ENCODE peak calls at places on chromosomes 6 and 20, in six cellular contexts. O is transverse colon, W is pancreas, R is A549, I is fibroblast of lung, F is heart right ventricle. Z is an unnamed sample.

GRCh38 chr20:57653910-57654309 is 33.7 kb upstream of the ZBP1 start:
- DNase-seq in F (peak; percentile 2), R (peak; percentile 6), I (no peak), W (no peak), O (no peak), Z (no peak)

GRCh38 chr6:28258877-28259777 is at the start of gene NKAPL:
- DNase-seq in W (peak; percentile 71), I (peak; percentile 83), R (no peak), O (peak; percentile 66), F (peak; percentile 86), Z (no peak)

GRCh38 chr20:25275813-25276532 is 28.1 kb downstream of the PYGB start:
- DNase-seq in O (no peak), I (no peak), F (peak; percentile 2), W (peak; percentile 21), R (no peak), Z (no peak)

GRCh38 chr20:21508230-21509078 is 5.4 kb downstream of the NKX2-2 start:
- DNase-seq in F (no peak), O (no peak), R (no peak), W (no peak), I (no peak), Z (peak; percentile 79)

GRCh38 chr6:39209360-39209811 is 19.9 kb downstream of the KCNK5 start:
- DNase-seq in F (no peak), W (no peak), O (no peak), R (no peak), I (no peak), Z (no peak)

GRCh38 chr6:34235605-34236422 is 859 bp upstream of the HMGA1 start:
- DNase-seq in F (peak; percentile 57), W (peak; percentile 55), R (peak; percentile 58), O (peak; percentile 70), I (peak; percentile 74), Z (no peak)

GRCh38 chr6:14736231-14736953 is 509.5 kb upstream of the JARID2 start:
- DNase-seq in R (no peak), W (no peak), F (no peak), I (no peak), O (no peak), Z (no peak)

GRCh38 chr6:6220718-6221117 is 99.7 kb downstream of the F13A1 start:
- DNase-seq in R (no peak), W (no peak), F (no peak), O (no peak), I (no peak), Z (no peak)

GRCh38 chr20:33076662-33077398 is 2.6 kb upstream of the BPIFB4 start:
- DNase-seq in W (no peak), F (no peak), I (no peak), R (peak; percentile 39), O (no peak), Z (no peak)

GRCh38 chr6:22003219-22003779 is 293.5 kb downstream of the PRL start:
- DNase-seq in O (no peak), I (peak; percentile 19), R (no peak), W (no peak), F (no peak), Z (no peak)

GRCh38 chr6:83369692-83370091 is 61.2 kb downstream of the ME1 start:
- DNase-seq in F (no peak), W (no peak), O (no peak), R (no peak), I (no peak), Z (no peak)

GRCh38 chr20:25543068-25543467 is 42.3 kb downstream of the NINL start:
- DNase-seq in O (no peak), F (no peak), I (peak; percentile 61), R (no peak), W (no peak), Z (no peak)

GRCh38 chr6:116406678-116407345 is 36.1 kb downstream of the DSE start:
- DNase-seq in R (no peak), F (no peak), W (no peak), O (no peak), I (peak; percentile 54), Z (no peak)

GRCh38 chr20:22533823-22534751 is 50.3 kb downstream of the FOXA2 start:
- DNase-seq in F (no peak), O (no peak), R (no peak), I (no peak), W (no peak), Z (no peak)

GRCh38 chr20:9180480-9181257 is 111.8 kb downstream of the PLCB4 start:
- DNase-seq in I (no peak), W (no peak), R (no peak), O (no peak), F (no peak), Z (no peak)

GRCh38 chr6:142361765-142362540 is 60.1 kb downstream of the ADGRG6 start:
- DNase-seq in F (no peak), R (no peak), O (no peak), W (no peak), I (peak; percentile 77), Z (no peak)

GRCh38 chr6:144115219-144115618 is 19.8 kb upstream of the SF3B5 start:
- DNase-seq in I (no peak), O (no peak), F (no peak), R (no peak), W (no peak), Z (no peak)

GRCh38 chr20:58894652-58895051 is 42.1 kb downstream of the GNAS start:
- DNase-seq in R (no peak), I (no peak), O (no peak), W (no peak), F (no peak), Z (no peak)
- H3K27ac ChIP-seq in R (no peak overlapping the region), I (no peak overlapping the region), O (peak overlapping the region; percentile 100), W (no peak overlapping the region), F (peak overlapping the region; percentile 30), Z (no peak overlapping the region)

DNA sequence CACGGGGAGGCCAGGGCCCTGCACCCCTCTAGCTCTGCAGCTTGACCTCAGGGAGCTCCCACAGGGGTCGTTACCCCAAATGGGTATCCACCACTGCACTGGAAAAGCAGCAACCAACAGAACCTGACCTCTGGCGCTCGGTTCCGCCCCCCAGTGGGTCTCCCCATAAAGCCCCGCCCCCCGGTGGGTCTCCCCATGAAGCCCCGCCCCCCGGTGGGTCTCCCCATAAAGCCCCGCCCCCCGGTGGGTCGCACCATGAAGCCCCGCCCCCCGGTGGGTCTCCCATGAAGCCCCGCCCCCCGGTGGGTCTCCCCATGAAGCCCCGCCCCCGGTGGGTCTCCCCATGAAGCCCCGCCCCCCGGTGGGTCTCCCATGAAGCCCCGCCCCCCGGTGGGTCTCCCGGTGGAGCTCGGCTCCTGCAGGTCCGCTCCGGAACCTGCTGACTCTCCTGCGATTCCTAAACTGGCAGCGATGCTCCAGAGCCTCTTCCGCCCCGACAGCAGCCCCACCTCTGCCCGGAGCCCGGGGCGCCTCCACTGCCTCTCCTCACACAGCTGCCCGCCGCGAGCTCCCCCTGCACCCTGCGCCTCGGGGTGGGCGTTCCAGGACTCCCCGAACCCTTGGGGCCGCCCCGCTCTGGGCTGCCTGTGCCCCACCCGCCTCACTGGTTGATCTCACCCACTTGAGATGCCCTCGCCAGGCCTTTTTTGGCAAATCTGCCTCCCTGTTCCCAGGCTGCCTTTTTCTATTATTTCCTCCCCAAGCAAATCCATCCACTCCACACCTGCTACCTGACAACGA is 12.1 kb downstream of the SLC2A4RG start:
- DNase-seq in F (no peak), O (no peak), W (peak; percentile 26), I (no peak), R (no peak), Z (no peak)
- H3K27ac ChIP-seq in F (no peak overlapping the region), O (no peak overlapping the region), W (no peak overlapping the region), I (no peak overlapping the region), R (no peak overlapping the region), Z (no peak overlapping the region)

GRCh38 chr6:43667245-43668150 is 20.1 kb downstream of the MRPS18A start:
- DNase-seq in R (peak; percentile 54), W (peak; percentile 88), F (peak; percentile 83), I (peak; percentile 67), O (peak; percentile 93), Z (peak; percentile 48)
- H3K27ac ChIP-seq in R (peak overlapping the region; percentile 28), W (no peak overlapping the region), F (peak overlapping the region; percentile 83), I (no peak overlapping the region), O (peak overlapping the region; percentile 40), Z (no peak overlapping the region)

GRCh38 chr6:168384045-168385038 is 56.6 kb upstream of the SMOC2 start:
- DNase-seq in R (no peak), O (no peak), W (no peak), F (no peak), I (no peak), Z (no peak)
- H3K27ac ChIP-seq in R (no peak overlapping the region), O (no peak overlapping the region), W (no peak overlapping the region), F (peak overlapping the region; percentile 64), I (no peak overlapping the region), Z (no peak overlapping the region)

DNA sequence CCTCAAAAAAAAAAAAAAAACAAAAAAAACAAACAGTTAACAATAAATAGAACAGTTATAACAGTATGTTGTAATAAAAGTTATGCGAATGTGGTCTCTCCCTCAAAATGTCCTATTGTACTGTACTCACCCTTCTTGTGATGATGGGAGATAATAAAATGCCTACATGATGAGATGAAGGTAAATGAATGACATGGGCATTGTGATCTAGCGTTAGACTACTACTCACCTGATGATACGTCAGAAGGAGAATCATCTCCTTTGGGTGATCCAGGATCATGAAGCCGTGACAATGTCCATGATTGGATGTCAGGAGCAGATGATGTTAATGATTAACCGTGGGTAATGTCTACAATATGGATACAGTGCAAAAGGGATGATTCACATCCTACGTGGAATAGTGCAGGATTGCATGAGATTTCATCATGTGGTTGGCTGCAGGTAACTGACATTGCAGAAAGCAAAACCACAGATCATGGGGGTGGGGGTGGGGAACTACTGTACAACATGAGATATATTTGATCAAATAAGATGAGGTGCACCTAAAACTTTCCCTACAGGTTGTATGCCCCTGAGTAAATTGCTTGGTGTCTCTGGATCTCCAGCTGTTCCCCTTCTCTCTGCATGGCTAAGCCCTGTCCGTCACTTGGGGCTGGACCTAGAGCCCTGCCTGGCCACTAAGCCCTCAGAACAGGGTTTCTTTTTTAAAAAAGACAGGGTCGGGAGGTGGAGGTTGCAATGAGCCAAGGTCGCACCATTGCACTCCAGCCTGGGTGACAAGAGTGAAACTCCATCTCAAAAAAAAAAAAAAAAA is 6.2 kb upstream of the RBCK1 start:
- DNase-seq in W (no peak), O (peak; percentile 17), I (peak; percentile 83), R (peak; percentile 99), F (no peak), Z (no peak)
- H3K27ac ChIP-seq in W (no peak overlapping the region), O (peak overlapping the region; percentile 48), I (no peak overlapping the region), R (peak overlapping the region; percentile 93), F (no peak overlapping the region), Z (no peak overlapping the region)

GRCh38 chr6:44073612-44074382 is 53.5 kb downstream of the MRPL14 start:
- DNase-seq in W (no peak), I (peak; percentile 58), O (no peak), R (no peak), F (no peak), Z (no peak)
- H3K27ac ChIP-seq in W (no peak overlapping the region), I (peak overlapping the region; percentile 77), O (peak overlapping the region; percentile 78), R (peak overlapping the region; percentile 87), F (peak overlapping the region; percentile 83), Z (peak overlapping the region; percentile 58)